ENCODE peak calls at places on chromosome 7, in four cellular contexts. F is stimulated activated CD8-positive, alpha-beta memory T cell treated with anti-CD3 and anti-CD28 coated beads, Interleukin-15, amount 100 ng/mL, for 24 hours; R is HCEC 1CT; P is activated naive CD8-positive, alpha-beta T cell treated with anti-CD3 and anti-CD28 coated beads for 36 hours. K is an unnamed sample.

GRCh38 chr7:69232445-69233376 is 365.6 kb upstream of the AUTS2 start:
- DNase-seq in F (no peak), P (no peak), R (no peak), K (peak)

GRCh38 chr7:28623105-28623730 is 210.9 kb downstream of the CREB5 start:
- DNase-seq in P (no peak), F (no peak), R (peak), K (no peak)

GRCh38 chr7:150428671-150429451 is 21.6 kb upstream of the GIMAP8 start:
- DNase-seq in F (no peak), P (peak), R (peak), K (peak)

GRCh38 chr7:27640914-27641570 is 21.6 kb downstream of the HIBADH start:
- DNase-seq in F (no peak), P (no peak), R (peak), K (no peak)

GRCh38 chr7:126843883-126844282 is 408.9 kb downstream of the GRM8 start:
- DNase-seq in F (no peak), R (no peak), P (no peak), K (no peak)

GRCh38 chr7:48094861-48095293 is 5.8 kb downstream of the UPP1 start:
- DNase-seq in P (no peak), F (no peak), R (peak), K (no peak)

GRCh38 chr7:33744293-33744692 is 161.0 kb upstream of the BMPER start:
- DNase-seq in P (no peak), R (peak), F (no peak), K (no peak)

GRCh38 chr7:145876376-145876775 is 240.2 kb upstream of the CNTNAP2 start:
- DNase-seq in P (no peak), F (no peak), R (no peak), K (no peak)

GRCh38 chr7:8433477-8434289 is at the start of gene NXPH1:
- DNase-seq in F (no peak), R (no peak), P (no peak), K (no peak)

GRCh38 chr7:7323352-7323751 is 141.0 kb downstream of the C1GALT1 start:
- DNase-seq in P (no peak), R (no peak), F (no peak), K (peak)

GRCh38 chr7:143334244-143334643 is 18.3 kb downstream of the CLCN1 start:
- DNase-seq in P (no peak), F (no peak), R (no peak), K (no peak)

GRCh38 chr7:88546808-88547207 is 212.7 kb upstream of the ZNF804B start:
- DNase-seq in F (no peak), P (peak), R (peak), K (no peak)

GRCh38 chr7:1704326-1705241 is 34.5 kb downstream of the ELFN1 start:
- DNase-seq in R (no peak), F (no peak), P (no peak), K (no peak)

GRCh38 chr7:111910656-111911055 is 295.5 kb downstream of the DOCK4 start:
- DNase-seq in R (no peak), P (no peak), F (no peak), K (no peak)

GRCh38 chr7:78634073-78634472 is 819.4 kb downstream of the MAGI2 start:
- DNase-seq in F (no peak), P (no peak), R (no peak), K (no peak)

GRCh38 chr7:51031791-51032484 is 249.2 kb upstream of the GRB10 start:
- DNase-seq in R (no peak), F (no peak), P (no peak), K (no peak)

GRCh38 chr7:105224884-105225651 is 163.7 kb downstream of the SRPK2 start:
- DNase-seq in R (peak), P (no peak), F (no peak), K (no peak)

GRCh38 chr7:132210821-132211220 is 365.4 kb downstream of the PLXNA4 start:
- DNase-seq in R (no peak), F (no peak), P (no peak), K (no peak)

GRCh38 chr7:116663744-116664143 is 8.3 kb upstream of the MET start:
- DNase-seq in R (no peak), P (no peak), F (no peak), K (no peak)

GRCh38 chr7:156012412-156012811 is 200.1 kb upstream of the SHH start:
- DNase-seq in R (no peak), F (no peak), P (no peak), K (no peak)

GRCh38 chr7:90119178-90119971 is 34.9 kb upstream of the STEAP1 start:
- DNase-seq in F (no peak), P (peak), R (no peak), K (no peak)

GRCh38 chr7:16234493-16235151 is 186.7 kb downstream of the CRPPA start:
- DNase-seq in P (no peak), F (no peak), R (no peak), K (no peak)

GRCh38 chr7:158280467-158281154 is 307.0 kb downstream of the PTPRN2 start:
- DNase-seq in F (no peak), P (no peak), R (no peak), K (no peak)

GRCh38 chr7:101399759-101400158 is 37.1 kb downstream of the COL26A1 start:
- DNase-seq in R (no peak), P (no peak), F (no peak), K (no peak)

K was measured in NCI-H187.